ENCODE peak calls at places on chromosomes 1 and 21, in seven cellular contexts. A is A549, S is ovary, N is fibroblast of pulmonary artery, J is AG04450, E is tibial artery, G is H1. O is an unnamed sample.

GRCh38 chr21:38384246-38384576 is 114.1 kb downstream of the ERG start:
- DNase-seq in S (no peak), A (no peak), N (no peak), J (no peak), E (no peak), G (no peak), O (no peak)

GRCh38 chr1:238552271-238552670 is 661.5 kb upstream of the ZP4 start:
- DNase-seq in N (no peak), E (no peak), G (no peak), A (no peak), J (no peak), S (no peak), O (no peak)

GRCh38 chr1:108947871-108948525 is 15.3 kb downstream of the CLCC1 start:
- DNase-seq in J (no peak), E (no peak), S (no peak), N (peak), G (no peak), A (no peak), O (no peak)

GRCh38 chr1:3995141-3995780 is 95.2 kb upstream of the C1orf174 start:
- DNase-seq in J (no peak), G (no peak), S (peak), N (no peak), E (peak), A (no peak), O (no peak)

GRCh38 chr21:46207006-46207919 is 21.3 kb downstream of the LSS start:
- DNase-seq in J (no peak), A (no peak), S (peak), E (peak), G (no peak), N (no peak), O (no peak)

GRCh38 chr1:58975888-58976287 is 192.0 kb upstream of the JUN start:
- DNase-seq in N (peak), J (no peak), G (no peak), A (no peak), S (no peak), E (no peak), O (no peak)

GRCh38 chr21:45949928-45950739 is 31.4 kb upstream of the COL6A1 start:
- DNase-seq in S (peak), A (no peak), G (no peak), N (no peak), E (no peak), J (no peak), O (no peak)

GRCh38 chr1:49051647-49052046 is 275.0 kb upstream of the BEND5 start:
- DNase-seq in J (no peak), G (no peak), N (no peak), A (no peak), E (no peak), S (no peak), O (no peak)

DNA sequence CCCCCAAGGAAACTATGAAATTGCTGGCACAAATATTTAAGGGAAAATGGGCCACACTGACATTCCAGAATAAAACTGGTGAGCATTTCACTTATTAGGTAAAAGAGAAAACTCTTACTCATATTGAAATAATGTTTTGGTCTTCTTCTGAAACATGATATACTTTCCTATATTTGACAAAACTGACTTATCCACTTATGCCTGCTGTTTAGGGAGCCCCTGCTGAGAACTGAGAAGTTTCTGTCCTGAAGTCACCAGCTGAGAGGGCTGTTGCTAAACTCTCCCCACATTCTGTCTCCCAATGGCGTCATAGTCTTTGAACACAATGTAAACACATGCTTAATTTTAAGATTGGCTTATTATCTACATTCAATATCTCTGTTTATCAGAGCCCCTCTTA is 46.8 kb upstream of the ZC3H11B start:
- DNase-seq in A (peak), N (peak), E (no peak), G (no peak), S (no peak), J (peak), O (peak)
- H3K4me3 ChIP-seq in A (no peak), N (no peak), E (no peak), G (no peak), S (no peak), J (no peak), O (no peak)

DNA sequence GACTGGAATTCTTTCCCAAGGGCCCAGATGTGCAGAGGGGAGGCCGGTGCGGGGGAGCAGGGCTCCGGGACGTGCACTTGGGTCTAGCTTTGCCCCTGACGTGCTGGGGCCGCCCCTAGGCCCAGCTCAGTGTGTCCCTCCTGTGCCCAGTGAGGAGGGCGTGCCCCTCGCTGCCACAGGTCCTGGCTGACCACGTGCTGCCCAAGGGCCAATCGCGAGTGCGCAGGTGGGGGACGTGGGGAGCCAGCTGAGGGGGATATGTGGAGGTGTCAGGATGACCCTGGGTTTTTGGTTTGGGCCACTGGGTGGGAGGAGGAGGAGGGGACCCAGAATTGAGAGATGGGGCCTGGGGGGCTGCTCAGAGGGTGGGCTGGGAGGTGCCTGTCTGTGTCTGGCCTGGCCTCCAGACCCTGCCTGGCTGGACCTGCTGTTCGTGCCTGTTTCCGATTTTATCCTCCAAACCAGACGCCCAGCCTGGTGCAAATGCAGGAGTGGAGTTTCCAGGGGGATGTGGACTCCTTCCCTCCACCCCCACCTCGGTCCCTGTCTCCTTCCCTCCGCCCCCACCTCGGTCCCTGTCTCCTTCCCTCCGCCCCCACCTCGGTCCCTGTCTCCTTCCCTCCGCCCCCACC is 6.1 kb upstream of the RNF223 start:
- DNase-seq in S (peak), G (peak), A (peak), J (no peak), N (peak), E (peak), O (peak)
- H3K4me3 ChIP-seq in S (peak), G (peak), A (peak), J (no peak), N (peak), E (peak), O (no peak)

GRCh38 chr1:11071463-11072215 is 11.8 kb upstream of the SRM start:
- DNase-seq in N (no peak), A (no peak), S (peak), G (no peak), E (peak), J (no peak), O (no peak)

GRCh38 chr1:11072216-11072917 is 12.5 kb upstream of the SRM start:
- DNase-seq in J (no peak), G (no peak), S (peak), A (no peak), N (no peak), E (no peak), O (no peak)

GRCh38 chr1:11068556-11069232 is 8.9 kb upstream of the SRM start:
- DNase-seq in A (no peak), S (peak), E (peak), G (no peak), N (no peak), J (no peak), O (no peak)

GRCh38 chr1:11069233-11069950 is 9.6 kb upstream of the SRM start:
- DNase-seq in J (no peak), S (peak), G (no peak), E (peak), N (no peak), A (no peak), O (no peak)

DNA sequence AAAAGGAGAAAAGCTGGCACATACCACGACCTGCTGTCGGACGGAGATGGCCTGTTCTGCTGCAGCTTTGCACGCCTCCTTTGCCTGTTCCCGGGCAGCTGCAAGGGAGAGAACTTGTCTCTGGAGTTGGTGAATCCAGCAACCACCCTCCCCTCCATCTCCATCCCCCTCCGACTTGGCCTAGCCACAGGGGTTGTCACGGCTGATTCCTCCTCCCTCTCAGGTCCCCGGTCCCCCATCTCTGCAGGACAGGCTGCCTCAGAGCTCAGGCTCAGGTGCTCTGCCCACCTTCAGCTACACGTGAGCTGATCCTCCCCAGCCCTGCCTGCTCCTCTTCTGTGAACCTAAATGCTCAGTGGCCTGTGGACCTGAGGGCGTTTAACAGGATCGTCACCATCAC is 11.1 kb upstream of the SRM start:
- DNase-seq in A (no peak), J (no peak), G (no peak), E (peak), S (peak), N (no peak), O (no peak)
- H3K4me3 ChIP-seq in A (no peak), J (no peak), G (no peak), E (no peak), S (no peak), N (no peak), O (no peak)

GRCh38 chr21:16307256-16307655 is 577.5 kb downstream of the USP25 start:
- DNase-seq in J (no peak), E (no peak), A (no peak), G (no peak), S (no peak), N (no peak), O (no peak)
- H3K4me3 ChIP-seq in J (no peak), E (no peak), A (no peak), G (no peak), S (peak), N (no peak), O (no peak)

GRCh38 chr1:215636258-215636965 is 69.3 kb downstream of the KCTD3 start:
- DNase-seq in E (peak), G (no peak), A (no peak), N (peak), J (no peak), S (peak), O (peak)
- H3K4me3 ChIP-seq in E (peak), G (no peak), A (no peak), N (no peak), J (no peak), S (no peak), O (no peak)

GRCh38 chr1:156160000-156160743 is 6.8 kb downstream of the SEMA4A start:
- DNase-seq in E (no peak), J (no peak), G (no peak), N (peak), S (peak), A (no peak), O (no peak)
- H3K4me3 ChIP-seq in E (peak), J (no peak), G (peak), N (no peak), S (peak), A (no peak), O (no peak)

GRCh38 chr21:41361786-41362604 is at the start of gene MX2:
- DNase-seq in A (no peak), G (no peak), E (peak), N (peak), J (peak), S (no peak), O (peak)
- H3K4me3 ChIP-seq in A (no peak), G (no peak), E (peak), N (peak), J (no peak), S (peak), O (peak)

GRCh38 chr1:204077979-204078696 is 5.2 kb downstream of the SOX13 start:
- DNase-seq in E (peak), S (no peak), G (peak), J (no peak), N (no peak), A (peak), O (no peak)

GRCh38 chr1:204075890-204076837 is 3.2 kb downstream of the SOX13 start:
- DNase-seq in A (no peak), E (no peak), S (no peak), N (no peak), J (no peak), G (no peak), O (no peak)

GRCh38 chr1:204075116-204075636 is 2.3 kb downstream of the SOX13 start:
- DNase-seq in S (peak), N (no peak), G (no peak), E (peak), A (no peak), J (no peak), O (no peak)

GRCh38 chr1:204074274-204075115 is 1.6 kb downstream of the SOX13 start:
- DNase-seq in G (peak), A (peak), N (peak), S (peak), E (peak), J (no peak), O (no peak)

DNA sequence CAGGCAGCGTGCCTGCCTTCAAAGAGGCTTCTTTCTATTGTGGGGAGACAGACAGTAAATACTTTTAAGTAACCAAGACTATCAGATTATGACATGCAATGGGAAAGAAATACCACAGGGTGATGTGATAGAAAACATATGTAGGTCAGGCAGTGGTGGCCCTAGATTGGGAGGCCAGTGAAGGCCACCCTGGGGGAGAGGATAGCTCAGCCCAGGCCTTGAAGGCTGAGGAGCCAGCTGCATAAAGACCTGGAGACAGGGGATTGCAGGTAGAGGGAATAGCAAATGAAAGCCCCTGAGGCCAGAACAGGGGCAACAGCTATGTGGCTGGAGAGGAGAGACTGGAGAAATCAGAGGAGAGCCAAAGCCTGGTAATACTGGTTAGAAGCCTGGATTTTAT is 4.0 kb downstream of the SOX13 start:
- DNase-seq in J (no peak), N (no peak), S (no peak), A (no peak), G (no peak), E (no peak), O (no peak)
- H3K4me3 ChIP-seq in J (no peak), N (no peak), S (no peak), A (no peak), G (peak), E (peak), O (no peak)

GRCh38 chr1:85607126-85607912 is 26.8 kb downstream of the CCN1 start:
- DNase-seq in S (no peak), G (peak), J (peak), N (peak), A (peak), E (no peak), O (peak)
- H3K4me3 ChIP-seq in S (no peak), G (peak), J (no peak), N (no peak), A (no peak), E (no peak), O (no peak)

O was measured in BJ.